ENCODE peak calls at places on chromosomes 2 and 18, in nine cellular contexts. T, L, E, O, P, M, W, I and U are unnamed samples.

GRCh38 chr18:78728301-78729098 is 251.1 kb upstream of the SALL3 start:
- DNase-seq in T (no peak), L (no peak), E (no peak), O (no peak), P (no peak), M (no peak), W (no peak), I (no peak), U (no peak)

GRCh38 chr2:236754234-236754924 is 184.8 kb downstream of the ACKR3 start:
- DNase-seq in T (no peak), L (no peak), E (no peak), O (no peak), P (no peak), M (no peak), W (no peak), I (no peak), U (no peak)

GRCh38 chr18:65725421-65726050 is 25.3 kb upstream of the CDH7 start:
- DNase-seq in T (no peak), L (no peak), E (peak; percentile 84), O (no peak), P (peak; percentile 14), M (no peak), W (peak; percentile 0), I (no peak), U (no peak)

GRCh38 chr2:189413249-189413648 is 28.0 kb upstream of the WDR75 start:
- DNase-seq in T (no peak), L (no peak), E (no peak), O (no peak), P (no peak), M (no peak), W (no peak), I (no peak), U (no peak)

GRCh38 chr18:3305354-3305762 is 43.4 kb downstream of the MYL12B start:
- DNase-seq in T (no peak), L (peak; percentile 93), E (no peak), O (no peak), P (no peak), M (no peak), W (peak; percentile 96), I (peak; percentile 99), U (peak; percentile 98)

GRCh38 chr2:37827911-37828411 is 97.1 kb upstream of the RMDN2 start:
- DNase-seq in T (no peak), L (peak; percentile 66), E (no peak), O (no peak), P (no peak), M (no peak), W (peak; percentile 77), I (peak; percentile 90), U (no peak)

GRCh38 chr2:79219383-79219988 is 59.9 kb upstream of the REG3A start:
- DNase-seq in T (peak; percentile 19), L (no peak), E (peak; percentile 88), O (no peak), P (no peak), M (no peak), W (peak; percentile 43), I (peak; percentile 17), U (peak; percentile 41)

GRCh38 chr18:75937306-75937705 is 509.8 kb upstream of the SMIM21 start:
- DNase-seq in T (no peak), L (no peak), E (peak; percentile 50), O (no peak), P (no peak), M (no peak), W (no peak), I (no peak), U (no peak)

GRCh38 chr2:28623582-28624405 is 127.8 kb upstream of the PPP1CB start:
- DNase-seq in T (no peak), L (no peak), E (no peak), O (no peak), P (no peak), M (no peak), W (no peak), I (no peak), U (no peak)

GRCh38 chr2:198315791-198316190 is 511.4 kb downstream of the PLCL1 start:
- DNase-seq in T (no peak), L (no peak), E (no peak), O (no peak), P (no peak), M (no peak), W (no peak), I (no peak), U (no peak)

GRCh38 chr2:191688934-191689695 is 11.2 kb downstream of the NABP1 start:
- DNase-seq in T (peak; percentile 29), L (no peak), E (peak; percentile 9), O (no peak), P (no peak), M (no peak), W (peak; percentile 62), I (peak; percentile 90), U (peak; percentile 87)

GRCh38 chr2:29139731-29140130 is 24.5 kb downstream of the CLIP4 start:
- DNase-seq in T (no peak), L (no peak), E (no peak), O (no peak), P (no peak), M (no peak), W (no peak), I (no peak), U (no peak)

GRCh38 chr18:80171190-80171872 is 62.3 kb downstream of the ADNP2 start:
- DNase-seq in T (peak; percentile 42), L (peak; percentile 24), E (peak; percentile 70), O (no peak), P (peak; percentile 65), M (no peak), W (peak; percentile 60), I (peak; percentile 83), U (peak; percentile 33)

GRCh38 chr2:69102234-69102633 is 89.3 kb downstream of the ANTXR1 start:
- DNase-seq in T (no peak), L (no peak), E (no peak), O (no peak), P (no peak), M (no peak), W (no peak), I (no peak), U (no peak)

DNA sequence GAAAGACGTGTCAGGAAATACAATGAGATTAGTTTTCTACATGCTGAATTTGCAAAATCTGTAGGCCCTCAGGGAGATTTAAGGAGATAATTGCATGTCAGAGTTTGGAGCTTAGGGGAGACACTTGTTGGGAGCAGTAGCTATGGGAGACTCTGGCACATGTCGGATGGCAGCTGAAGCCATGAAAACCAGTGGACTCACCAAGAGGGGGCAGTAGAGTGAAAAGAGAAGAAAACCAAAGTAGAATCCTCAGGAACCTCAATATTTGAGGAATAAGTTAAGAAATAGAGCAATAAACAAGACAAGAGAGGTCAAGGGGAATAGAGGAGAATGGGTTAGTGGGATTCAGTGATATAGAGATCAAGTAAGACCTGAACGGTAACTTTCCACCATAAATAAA is 24.8 kb downstream of the RUFY4 start:
- DNase-seq in T (no peak), L (no peak), E (peak; percentile 53), O (no peak), P (no peak), M (no peak), W (no peak), I (no peak), U (no peak)
- TF ChIP-seq CTCF in T (no peak), L (no peak), E (peak; percentile 63), O (no peak), P (no peak), M (no peak), W (no peak), I (no peak), U (no peak)

GRCh38 chr2:26309921-26310320 is 36.0 kb upstream of the SELENOI start:
- DNase-seq in T (no peak), L (no peak), E (no peak), O (no peak), P (no peak), M (no peak), W (no peak), I (no peak), U (no peak)
- H3K27ac ChIP-seq in T (no peak overlapping the region), L (no peak overlapping the region), E (no peak overlapping the region), O (no peak overlapping the region), P (no peak overlapping the region), M (no peak overlapping the region), W (no peak overlapping the region), I (no peak overlapping the region), U (no peak overlapping the region)

GRCh38 chr2:86434290-86434689 is 6.9 kb upstream of the KDM3A start:
- DNase-seq in T (no peak), L (no peak), E (no peak), O (no peak), P (no peak), M (no peak), W (no peak), I (no peak), U (no peak)

GRCh38 chr2:86439879-86440630 is 1.1 kb upstream of the KDM3A start:
- DNase-seq in T (no peak), L (no peak), E (no peak), O (no peak), P (no peak), M (no peak), W (peak; percentile 6), I (no peak), U (no peak)

GRCh38 chr2:86433137-86433536 is 8.0 kb upstream of the KDM3A start:
- DNase-seq in T (no peak), L (no peak), E (no peak), O (no peak), P (no peak), M (no peak), W (no peak), I (no peak), U (no peak)

GRCh38 chr2:86436328-86436727 is 4.8 kb upstream of the KDM3A start:
- DNase-seq in T (no peak), L (no peak), E (no peak), O (no peak), P (no peak), M (no peak), W (no peak), I (no peak), U (no peak)

DNA sequence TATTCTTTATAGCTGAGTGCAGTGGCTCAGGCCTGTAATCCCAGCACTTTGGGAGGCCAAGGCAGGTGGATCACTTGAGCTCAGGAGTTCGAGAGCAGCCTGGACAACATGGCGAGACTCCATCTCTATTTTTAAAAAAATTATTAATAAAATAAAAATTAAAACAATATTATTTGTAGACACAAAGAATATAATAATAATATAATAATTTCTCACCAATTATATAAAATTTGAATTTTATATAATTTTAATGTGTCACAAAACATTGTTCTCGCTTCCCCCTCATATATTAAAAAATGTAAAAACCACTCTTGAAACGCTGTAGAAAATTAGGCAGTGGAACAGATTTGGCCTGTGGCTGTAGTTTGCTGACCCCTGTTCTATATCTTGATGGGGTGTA is 5.6 kb upstream of the KDM3A start:
- DNase-seq in T (no peak), L (no peak), E (no peak), O (no peak), P (no peak), M (no peak), W (no peak), I (no peak), U (no peak)
- TF ChIP-seq CTCF in T (no peak), L (no peak), E (no peak), O (no peak), P (no peak), M (no peak), W (no peak), I (no peak), U (no peak)

DNA sequence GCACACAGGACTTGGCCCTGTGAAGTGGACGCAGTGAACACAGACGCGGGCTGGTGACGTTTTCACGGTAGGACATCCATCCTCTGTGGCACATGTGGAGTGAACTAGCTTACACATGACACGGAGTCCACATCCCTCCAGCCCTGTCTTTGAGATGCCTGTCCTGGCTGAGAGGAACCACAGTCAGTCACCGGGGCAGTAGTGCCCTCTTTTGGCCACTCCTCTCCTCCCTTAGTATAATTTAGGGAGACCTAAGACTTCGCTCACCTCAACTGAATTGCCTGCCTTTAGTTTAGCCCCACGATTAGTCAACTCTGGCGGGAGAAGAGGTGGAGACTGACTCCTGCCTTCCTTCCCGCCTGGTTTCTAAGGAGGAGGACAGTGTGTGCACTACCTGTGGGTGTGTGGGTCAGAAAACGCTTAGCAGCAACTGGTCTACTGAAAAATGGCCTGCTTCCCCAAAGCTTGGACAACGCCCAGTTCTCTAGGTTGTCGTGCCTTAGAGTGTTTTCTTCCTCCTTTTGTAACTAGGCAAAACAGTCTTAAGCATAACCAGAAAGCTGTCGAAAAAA is 70.6 kb downstream of the MBP start:
- DNase-seq in T (no peak), L (no peak), E (peak; percentile 62), O (no peak), P (no peak), M (no peak), W (no peak), I (no peak), U (no peak)
- H3K27ac ChIP-seq in T (peak overlapping the region; percentile 70), L (peak overlapping the region; percentile 53), E (no peak overlapping the region), O (no peak overlapping the region), P (peak overlapping the region; percentile 58), M (peak overlapping the region; percentile 73), W (no peak overlapping the region), I (no peak overlapping the region), U (no peak overlapping the region)